ENCODE peak calls at places on chromosome 15, in six cellular contexts. A is OCI-LY7; R is type B pancreatic cell; D is activated CD8-positive, alpha-beta T cell treated with anti-CD3 and anti-CD28 coated beads for 36 hours; Y is pancreas; I is left lung. V is an unnamed sample.

GRCh38 chr15:92009162-92009561 is 155.7 kb downstream of the SLCO3A1 start:
- DNase-seq in Y (no peak), A (no peak), I (no peak), D (peak), R (no peak), V (no peak)

GRCh38 chr15:85035980-85036379 is 54.3 kb downstream of the PDE8A start:
- DNase-seq in D (no peak), I (no peak), A (no peak), R (no peak), Y (no peak), V (no peak)

GRCh38 chr15:78082106-78082742 is 4.7 kb upstream of the TBC1D2B start:
- DNase-seq in D (peak), Y (no peak), I (peak), A (no peak), R (no peak), V (no peak)

GRCh38 chr15:71807691-71808091 is 2.7 kb upstream of the NR2E3 start:
- DNase-seq in I (no peak), A (no peak), D (no peak), Y (no peak), R (no peak), V (no peak)

GRCh38 chr15:89177633-89178306 is 43.6 kb downstream of the RLBP1 start:
- DNase-seq in Y (peak), I (peak), D (peak), R (no peak), A (peak), V (peak)

GRCh38 chr15:60299452-60300047 is 98.2 kb downstream of the ANXA2 start:
- DNase-seq in I (no peak), A (no peak), Y (no peak), R (no peak), D (no peak), V (no peak)

GRCh38 chr15:29815000-29815704 is 7.1 kb downstream of the TJP1 start:
- DNase-seq in I (no peak), R (no peak), Y (no peak), A (no peak), D (no peak), V (no peak)

GRCh38 chr15:77421370-77421700 is 647 bp downstream of the HMG20A start:
- DNase-seq in A (peak), I (no peak), R (no peak), Y (peak), D (peak), V (no peak)

GRCh38 chr15:96889734-96890480 is 559.4 kb downstream of the NR2F2 start:
- DNase-seq in D (no peak), Y (no peak), R (no peak), I (no peak), A (no peak), V (peak)

GRCh38 chr15:92429378-92430066 is 35.8 kb downstream of the ST8SIA2 start:
- DNase-seq in R (no peak), D (no peak), Y (no peak), A (no peak), I (no peak), V (no peak)

GRCh38 chr15:93047621-93048425 is 41.2 kb downstream of the RGMA start:
- DNase-seq in R (no peak), A (no peak), Y (no peak), I (no peak), D (peak), V (no peak)

GRCh38 chr15:85543741-85544155 is 163.3 kb downstream of the AKAP13 start:
- DNase-seq in Y (peak), D (peak), R (no peak), I (peak), A (no peak), V (no peak)

GRCh38 chr15:90342655-90343054 is 9.4 kb upstream of the ZNF774 start:
- DNase-seq in Y (no peak), I (no peak), A (peak), R (no peak), D (no peak), V (no peak)

GRCh38 chr15:97566957-97567356 is 393.5 kb upstream of the ARRDC4 start:
- DNase-seq in Y (no peak), R (no peak), D (no peak), A (no peak), I (no peak), V (no peak)

GRCh38 chr15:42608110-42608531 is 32.7 kb downstream of the STARD9 start:
- DNase-seq in A (peak), D (peak), I (peak), R (no peak), Y (no peak), V (no peak)

GRCh38 chr15:36954486-36954885 is 145.9 kb downstream of the MEIS2 start:
- DNase-seq in R (no peak), D (no peak), Y (no peak), A (no peak), I (no peak), V (no peak)

GRCh38 chr15:37789881-37790280 is 144.6 kb upstream of the TMCO5A start:
- DNase-seq in Y (no peak), D (no peak), A (no peak), R (no peak), I (no peak), V (no peak)

GRCh38 chr15:44034933-44035624 is 160.0 kb downstream of the FRMD5 start:
- DNase-seq in R (no peak), I (no peak), D (no peak), A (no peak), Y (no peak), V (no peak)

DNA sequence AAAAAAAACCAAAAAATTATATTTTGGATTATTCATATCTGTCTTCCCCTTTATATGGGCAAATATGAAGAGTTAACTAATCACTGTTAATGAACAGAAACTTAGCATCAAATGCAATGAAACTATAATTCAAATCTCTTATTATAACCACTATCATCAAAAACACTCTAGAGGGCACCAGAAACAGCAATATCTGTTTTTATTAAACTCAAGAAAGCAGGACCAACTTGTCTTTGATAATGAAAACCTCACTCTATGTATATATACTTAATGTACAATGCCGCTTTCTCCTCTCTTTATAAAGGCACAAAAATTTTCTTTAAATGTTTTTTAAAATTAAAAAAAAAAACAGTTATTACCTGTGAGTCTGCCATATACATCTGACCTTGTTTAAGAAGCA is 92.7 kb downstream of the UACA start:
- DNase-seq in D (no peak), A (no peak), Y (no peak), I (no peak), R (no peak), V (no peak)
- TF ChIP-seq CTCF in D (peak), A (peak), Y (no peak), I (no peak), R (peak), V (no peak)

DNA sequence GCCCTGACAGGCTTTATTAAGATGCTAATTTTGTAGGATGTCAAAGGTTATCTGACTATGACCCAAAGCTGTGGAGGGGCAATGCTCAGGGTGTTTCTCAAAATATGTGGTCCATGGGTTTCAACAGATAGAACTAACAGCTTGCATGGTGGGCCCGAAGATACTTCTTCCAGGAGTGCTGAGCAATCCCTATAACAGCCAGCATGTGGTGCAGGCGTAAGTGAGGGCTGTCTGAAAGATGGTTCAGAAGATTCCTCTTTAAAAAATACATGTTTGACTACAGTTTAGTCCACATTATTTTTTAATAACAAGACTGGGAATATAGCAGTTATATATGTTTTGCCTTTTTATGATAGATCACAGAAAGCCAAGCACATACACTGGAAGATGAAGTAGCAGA is 7.6 kb downstream of the SCG3 start:
- DNase-seq in A (no peak), R (no peak), I (no peak), Y (no peak), D (no peak), V (no peak)
- TF ChIP-seq CTCF in A (peak), R (no peak), I (no peak), Y (no peak), D (no peak), V (no peak)

GRCh38 chr15:82554857-82555256 is 14.6 kb upstream of the RPS17 start:
- DNase-seq in D (no peak), A (no peak), I (no peak), R (no peak), Y (no peak), V (no peak)
- TF ChIP-seq CTCF in D (no peak), A (no peak), I (no peak), R (no peak), Y (no peak), V (no peak)

GRCh38 chr15:74957301-74958035 is 896 bp upstream of the RPP25 start:
- DNase-seq in A (no peak), R (no peak), D (peak), Y (no peak), I (no peak), V (no peak)
- TF ChIP-seq CTCF in A (no peak), R (no peak), D (no peak), Y (no peak), I (no peak), V (no peak)

GRCh38 chr15:50138391-50138790 is 19.4 kb upstream of the ATP8B4 start:
- DNase-seq in D (no peak), I (no peak), Y (no peak), R (no peak), A (no peak), V (no peak)
- TF ChIP-seq CTCF in D (no peak), I (no peak), Y (no peak), R (peak), A (no peak), V (no peak)

GRCh38 chr15:67065531-67066005 is at the start of gene SMAD3:
- DNase-seq in R (peak), A (peak), I (peak), Y (peak), D (peak), V (peak)

GRCh38 chr15:67066041-67067021 is 929 bp downstream of the SMAD3 start:
- DNase-seq in D (peak), A (peak), R (no peak), Y (no peak), I (no peak), V (peak)

GRCh38 chr15:67062365-67062985 is 2.9 kb upstream of the SMAD3 start:
- DNase-seq in Y (no peak), I (no peak), D (no peak), R (no peak), A (no peak), V (no peak)

GRCh38 chr15:67063689-67064606 is 1.5 kb upstream of the SMAD3 start:
- DNase-seq in R (no peak), D (peak), A (no peak), Y (peak), I (peak), V (no peak)

GRCh38 chr15:67064607-67065530 is 533 bp upstream of the SMAD3 start:
- DNase-seq in Y (peak), D (peak), A (no peak), I (peak), R (peak), V (peak)
- TF ChIP-seq CTCF in Y (no peak), D (no peak), A (no peak), I (no peak), R (peak), V (no peak)

GRCh38 chr15:81108427-81108826 is 25.6 kb upstream of the CFAP161 start:
- DNase-seq in I (no peak), Y (no peak), R (no peak), A (peak), D (peak), V (no peak)
- TF ChIP-seq CTCF in I (peak), Y (no peak), R (peak), A (peak), D (no peak), V (peak)

GRCh38 chr15:57752840-57753239 is 46.3 kb downstream of the POLR2M start:
- DNase-seq in A (no peak), Y (no peak), D (no peak), I (no peak), R (no peak), V (no peak)
- TF ChIP-seq CTCF in A (no peak), Y (no peak), D (no peak), I (peak), R (no peak), V (no peak)

GRCh38 chr15:100869151-100869999 is 10.3 kb upstream of the ALDH1A3 start:
- DNase-seq in Y (no peak), I (no peak), D (peak), A (peak), R (no peak), V (no peak)
- TF ChIP-seq CTCF in Y (no peak), I (peak), D (peak), A (peak), R (peak), V (peak)